ENCODE peak calls at places on chromosomes 3 and 15, in six cellular contexts. P is stimulated activated CD8-positive, alpha-beta memory T cell treated with anti-CD3 and anti-CD28 coated beads, Interleukin-7, amount 100 ng/mL, for 4 hours; J is activated CD4-positive, alpha-beta T cell treated with anti-CD3 and anti-CD28 coated beads for 4 hours; O is stimulated activated naive CD8-positive, alpha-beta T cell treated with anti-CD3 and anti-CD28 coated beads, Interleukin-15, Interleukin-2, amounts not matched to agents 100 U/mL and 50 U/mL, for 24 hours; H is Calu3; I is WERI-Rb-1. R is an unnamed sample.

GRCh38 chr3:39917060-39917773 is 107.8 kb downstream of the MYRIP start:
- DNase-seq in P (no peak), J (no peak), O (no peak), H (no peak), I (no peak), R (no peak)

GRCh38 chr15:39624806-39625205 is 43.9 kb downstream of the THBS1 start:
- DNase-seq in P (peak), J (peak), O (peak), H (peak), I (no peak), R (no peak)

GRCh38 chr15:60389261-60390077 is 8.3 kb downstream of the ANXA2 start:
- DNase-seq in P (no peak), J (peak), O (peak), H (no peak), I (no peak), R (no peak)

GRCh38 chr3:194384156-194384555 is 14.6 kb upstream of the LRRC15 start:
- DNase-seq in P (no peak), J (no peak), O (no peak), H (no peak), I (no peak), R (no peak)

GRCh38 chr15:58407366-58407765 is 24.4 kb upstream of the LIPC start:
- DNase-seq in P (no peak), J (no peak), O (no peak), H (no peak), I (no peak), R (peak)

GRCh38 chr15:57772223-57772957 is 65.9 kb downstream of the POLR2M start:
- DNase-seq in P (no peak), J (no peak), O (no peak), H (no peak), I (no peak), R (no peak)

GRCh38 chr3:94256888-94257813 is 194.3 kb downstream of the NSUN3 start:
- DNase-seq in P (no peak), J (no peak), O (no peak), H (no peak), I (no peak), R (no peak)

GRCh38 chr15:48031973-48032372 is 88.8 kb upstream of the SLC24A5 start:
- DNase-seq in P (no peak), J (no peak), O (no peak), H (no peak), I (no peak), R (no peak)

GRCh38 chr3:71916747-71917369 is 131.9 kb upstream of the PROK2 start:
- DNase-seq in P (no peak), J (no peak), O (no peak), H (no peak), I (no peak), R (no peak)

GRCh38 chr15:49621327-49622210 is 721 bp downstream of the DTWD1 start:
- DNase-seq in P (no peak), J (no peak), O (no peak), H (no peak), I (no peak), R (no peak)

GRCh38 chr3:46565607-46566039 is 479 bp downstream of the LRRC2 start:
- DNase-seq in P (no peak), J (no peak), O (no peak), H (no peak), I (peak), R (no peak)

GRCh38 chr3:174325834-174326705 is 533.1 kb upstream of the NAALADL2 start:
- DNase-seq in P (no peak), J (no peak), O (no peak), H (no peak), I (no peak), R (no peak)

GRCh38 chr15:55789066-55789660 is 46.2 kb upstream of the PRTG start:
- DNase-seq in P (peak), J (peak), O (peak), H (peak), I (peak), R (no peak)

GRCh38 chr15:72116680-72117447 is 1.1 kb downstream of the MYO9A start:
- DNase-seq in P (peak), J (no peak), O (no peak), H (peak), I (peak), R (no peak)

GRCh38 chr15:80789296-80789695 is 10.1 kb downstream of the CEMIP start:
- DNase-seq in P (no peak), J (no peak), O (no peak), H (no peak), I (no peak), R (no peak)

GRCh38 chr3:122932251-122932967 is 95.2 kb downstream of the SEMA5B start:
- DNase-seq in P (no peak), J (no peak), O (no peak), H (no peak), I (no peak), R (no peak)

GRCh38 chr15:31280037-31280830 is 46.4 kb upstream of the KLF13 start:
- DNase-seq in P (no peak), J (no peak), O (no peak), H (no peak), I (peak), R (peak)

GRCh38 chr3:160981217-160981938 is 123.8 kb downstream of the B3GALNT1 start:
- DNase-seq in P (peak), J (no peak), O (peak), H (no peak), I (no peak), R (no peak)

GRCh38 chr3:31307131-31307785 is 225.5 kb upstream of the STT3B start:
- DNase-seq in P (no peak), J (no peak), O (no peak), H (no peak), I (no peak), R (no peak)

GRCh38 chr3:183515968-183516851 is 39.3 kb downstream of the KLHL6 start:
- DNase-seq in P (peak), J (peak), O (peak), H (no peak), I (no peak), R (no peak)

GRCh38 chr3:55555866-55556621 is 68.9 kb upstream of the WNT5A start:
- DNase-seq in P (no peak), J (no peak), O (no peak), H (no peak), I (no peak), R (no peak)

GRCh38 chr15:48721061-48721810 is 75.7 kb upstream of the FBN1 start:
- DNase-seq in P (no peak), J (no peak), O (no peak), H (no peak), I (no peak), R (no peak)

GRCh38 chr15:92277776-92278175 is 115.9 kb upstream of the ST8SIA2 start:
- DNase-seq in P (no peak), J (no peak), O (no peak), H (peak), I (peak), R (no peak)

GRCh38 chr3:180416111-180416541 is 185.8 kb upstream of the TTC14 start:
- DNase-seq in P (no peak), J (no peak), O (no peak), H (peak), I (no peak), R (no peak)

GRCh38 chr3:178583963-178584575 is 47.8 kb downstream of the KCNMB2 start:
- DNase-seq in P (no peak), J (no peak), O (no peak), H (no peak), I (no peak), R (no peak)

GRCh38 chr3:66797916-66798560 is 200.1 kb upstream of the KBTBD8 start:
- DNase-seq in P (no peak), J (no peak), O (no peak), H (no peak), I (no peak), R (peak)

GRCh38 chr3:129276385-129276784 is 2.3 kb upstream of the HMCES start:
- DNase-seq in P (no peak), J (no peak), O (peak), H (no peak), I (no peak), R (no peak)

GRCh38 chr3:119508172-119508845 is 10.0 kb downstream of the TIMMDC1 start:
- DNase-seq in P (no peak), J (no peak), O (peak), H (no peak), I (no peak), R (no peak)

GRCh38 chr15:40289140-40289775 is 6.4 kb upstream of the ANKRD63 start:
- DNase-seq in P (no peak), J (no peak), O (no peak), H (peak), I (no peak), R (no peak)

GRCh38 chr3:112761062-112761638 is 85.5 kb downstream of the CD200R1L start:
- DNase-seq in P (no peak), J (no peak), O (no peak), H (no peak), I (no peak), R (no peak)

GRCh38 chr15:80450811-80451321 is 46.7 kb downstream of the ARNT2 start:
- DNase-seq in P (no peak), J (no peak), O (no peak), H (no peak), I (no peak), R (no peak)

GRCh38 chr3:13073042-13073906 is at the start of gene IQSEC1:
- DNase-seq in P (peak), J (peak), O (peak), H (no peak), I (no peak), R (peak)

GRCh38 chr15:19899021-19899824 is 642.4 kb downstream of the GOLGA6L6 start:
- DNase-seq in P (no peak), J (no peak), O (no peak), H (no peak), I (no peak), R (no peak)

R was measured in occipital lobe.